ENCODE peak calls at places on chromosomes 1 and 21, in six cellular contexts. One of them, this sample, is unnamed. For H3K4me1, the result is how much of the 10 kb centered on the place peaks cover.

GRCh38 chr21:28111151-28111619 is 881.5 kb downstream of the LTN1 start:
- DNase-seq in prostate gland: no peak
- DNase-seq in GM23338: no peak
- DNase-seq in transverse colon: peak
- DNase-seq in HCT116: no peak
- DNase-seq in K562: no peak
- DNase-seq in this sample: no peak

GRCh38 chr1:226429051-226429461 is 21.2 kb upstream of the PARP1 start:
- DNase-seq in K562: no peak
- DNase-seq in prostate gland: no peak
- DNase-seq in GM23338: no peak
- DNase-seq in transverse colon: no peak
- DNase-seq in HCT116: no peak
- DNase-seq in this sample: no peak

GRCh38 chr1:182357913-182358312 is 33.7 kb downstream of the GLUL start:
- DNase-seq in K562: no peak
- DNase-seq in GM23338: no peak
- DNase-seq in prostate gland: no peak
- DNase-seq in HCT116: no peak
- DNase-seq in transverse colon: no peak
- DNase-seq in this sample: no peak

GRCh38 chr1:15201221-15201620 is 45.8 kb upstream of the FHAD1 start:
- DNase-seq in K562: no peak
- DNase-seq in transverse colon: no peak
- DNase-seq in prostate gland: no peak
- DNase-seq in GM23338: no peak
- DNase-seq in HCT116: no peak
- DNase-seq in this sample: no peak

GRCh38 chr1:112803906-112804762 is 89.0 kb upstream of the PPM1J start:
- DNase-seq in HCT116: peak
- DNase-seq in K562: peak
- DNase-seq in transverse colon: peak
- DNase-seq in GM23338: peak
- DNase-seq in prostate gland: peak
- DNase-seq in this sample: no peak

GRCh38 chr1:201258763-201259230 is 24.5 kb upstream of the PKP1 start:
- DNase-seq in K562: no peak
- DNase-seq in transverse colon: no peak
- DNase-seq in GM23338: no peak
- DNase-seq in HCT116: no peak
- DNase-seq in prostate gland: no peak
- DNase-seq in this sample: peak

GRCh38 chr1:173005196-173005864 is 45.4 kb downstream of the TNFSF18 start:
- DNase-seq in transverse colon: no peak
- DNase-seq in prostate gland: no peak
- DNase-seq in K562: no peak
- DNase-seq in HCT116: no peak
- DNase-seq in GM23338: no peak
- DNase-seq in this sample: no peak

GRCh38 chr1:185650602-185651230 is 83.5 kb upstream of the HMCN1 start:
- DNase-seq in HCT116: no peak
- DNase-seq in GM23338: no peak
- DNase-seq in K562: no peak
- DNase-seq in prostate gland: no peak
- DNase-seq in transverse colon: peak
- DNase-seq in this sample: no peak

GRCh38 chr1:10105484-10105883 is 72.7 kb downstream of the UBE4B start:
- DNase-seq in GM23338: no peak
- DNase-seq in transverse colon: peak
- DNase-seq in HCT116: no peak
- DNase-seq in K562: no peak
- DNase-seq in prostate gland: no peak
- DNase-seq in this sample: no peak

GRCh38 chr1:218507355-218508002 is 162.3 kb downstream of the TGFB2 start:
- DNase-seq in HCT116: no peak
- DNase-seq in GM23338: peak
- DNase-seq in K562: no peak
- DNase-seq in transverse colon: no peak
- DNase-seq in prostate gland: no peak
- DNase-seq in this sample: no peak

GRCh38 chr1:111615874-111616715 is 3.5 kb upstream of the RAP1A start:
- DNase-seq in K562: no peak
- DNase-seq in prostate gland: no peak
- DNase-seq in transverse colon: no peak
- DNase-seq in HCT116: no peak
- DNase-seq in GM23338: no peak
- DNase-seq in this sample: no peak

GRCh38 chr1:36400825-36401601 is 3.3 kb upstream of the LSM10 start:
- DNase-seq in HCT116: peak
- DNase-seq in prostate gland: no peak
- DNase-seq in GM23338: peak
- DNase-seq in transverse colon: peak
- DNase-seq in K562: peak
- DNase-seq in this sample: peak

GRCh38 chr1:21909787-21910503 is 27.2 kb downstream of the HSPG2 start:
- DNase-seq in prostate gland: peak
- DNase-seq in HCT116: no peak
- DNase-seq in GM23338: peak
- DNase-seq in transverse colon: no peak
- DNase-seq in K562: no peak
- DNase-seq in this sample: no peak

GRCh38 chr1:15152318-15153183 is 996 bp upstream of the TMEM51 start:
- DNase-seq in HCT116: peak
- DNase-seq in GM23338: peak
- DNase-seq in transverse colon: peak
- DNase-seq in K562: peak
- DNase-seq in prostate gland: peak
- DNase-seq in this sample: peak

GRCh38 chr1:22108343-22109135 is 34.4 kb downstream of the WNT4 start:
- DNase-seq in GM23338: no peak
- DNase-seq in prostate gland: no peak
- DNase-seq in HCT116: no peak
- DNase-seq in K562: no peak
- DNase-seq in transverse colon: peak
- DNase-seq in this sample: peak

GRCh38 chr1:14778882-14779594 is 180.6 kb downstream of the KAZN start:
- DNase-seq in prostate gland: no peak
- DNase-seq in GM23338: peak
- DNase-seq in transverse colon: peak
- DNase-seq in K562: peak
- DNase-seq in HCT116: peak
- DNase-seq in this sample: no peak

GRCh38 chr1:187051618-187052232 is 223.0 kb downstream of the PLA2G4A start:
- DNase-seq in GM23338: peak
- DNase-seq in transverse colon: no peak
- DNase-seq in prostate gland: no peak
- DNase-seq in K562: peak
- DNase-seq in HCT116: peak
- DNase-seq in this sample: no peak

GRCh38 chr1:204971700-204972336 is 71.2 kb upstream of the CNTN2 start:
- DNase-seq in prostate gland: no peak
- DNase-seq in K562: peak
- DNase-seq in transverse colon: no peak
- DNase-seq in GM23338: no peak
- DNase-seq in HCT116: no peak
- DNase-seq in this sample: no peak

GRCh38 chr1:96559707-96560588 is 161.6 kb upstream of the PTBP2 start:
- DNase-seq in K562: no peak
- DNase-seq in HCT116: no peak
- DNase-seq in prostate gland: no peak
- DNase-seq in GM23338: peak
- DNase-seq in transverse colon: no peak
- DNase-seq in this sample: no peak

GRCh38 chr1:115408489-115409002 is 70.5 kb upstream of the NGF start:
- DNase-seq in GM23338: no peak
- DNase-seq in HCT116: no peak
- DNase-seq in transverse colon: no peak
- DNase-seq in K562: no peak
- DNase-seq in prostate gland: no peak
- DNase-seq in this sample: peak

GRCh38 chr21:16509466-16509865 is 779.7 kb downstream of the USP25 start:
- DNase-seq in transverse colon: no peak
- DNase-seq in HCT116: no peak
- DNase-seq in GM23338: no peak
- DNase-seq in K562: no peak
- DNase-seq in prostate gland: no peak
- DNase-seq in this sample: no peak

GRCh38 chr1:9230869-9231533 is 3.6 kb upstream of the H6PD start:
- DNase-seq in K562: no peak
- DNase-seq in prostate gland: no peak
- DNase-seq in GM23338: no peak
- DNase-seq in transverse colon: no peak
- DNase-seq in HCT116: no peak
- DNase-seq in this sample: no peak

GRCh38 chr1:184558691-184559090 is 171.9 kb downstream of the C1orf21 start:
- DNase-seq in HCT116: no peak
- DNase-seq in K562: no peak
- DNase-seq in transverse colon: no peak
- DNase-seq in prostate gland: no peak
- DNase-seq in GM23338: no peak
- DNase-seq in this sample: no peak
- H3K4me1 ChIP-seq in HCT116: under half
- H3K4me1 ChIP-seq in K562: under half
- H3K4me1 ChIP-seq in transverse colon: under half
- H3K4me1 ChIP-seq in prostate gland: under half
- H3K4me1 ChIP-seq in GM23338: under half
- H3K4me1 ChIP-seq in this sample: half or more

GRCh38 chr1:53122194-53122846 is 20.1 kb downstream of the SLC1A7 start:
- DNase-seq in K562: no peak
- DNase-seq in HCT116: no peak
- DNase-seq in prostate gland: no peak
- DNase-seq in transverse colon: no peak
- DNase-seq in GM23338: no peak
- DNase-seq in this sample: no peak

GRCh38 chr1:53122847-53123461 is 19.5 kb downstream of the SLC1A7 start:
- DNase-seq in transverse colon: no peak
- DNase-seq in prostate gland: no peak
- DNase-seq in K562: no peak
- DNase-seq in GM23338: no peak
- DNase-seq in HCT116: no peak
- DNase-seq in this sample: no peak

GRCh38 chr1:53120659-53121058 is 21.8 kb downstream of the SLC1A7 start:
- DNase-seq in transverse colon: no peak
- DNase-seq in K562: no peak
- DNase-seq in prostate gland: no peak
- DNase-seq in GM23338: no peak
- DNase-seq in HCT116: no peak
- DNase-seq in this sample: no peak

GRCh38 chr1:53123462-53124129 is 18.8 kb downstream of the SLC1A7 start:
- DNase-seq in transverse colon: no peak
- DNase-seq in K562: no peak
- DNase-seq in HCT116: no peak
- DNase-seq in GM23338: no peak
- DNase-seq in prostate gland: no peak
- DNase-seq in this sample: no peak

GRCh38 chr1:53121319-53122172 is 20.9 kb downstream of the SLC1A7 start:
- DNase-seq in K562: no peak
- DNase-seq in transverse colon: peak
- DNase-seq in GM23338: no peak
- DNase-seq in prostate gland: no peak
- DNase-seq in HCT116: no peak
- DNase-seq in this sample: no peak
- TF ChIP-seq POLR2AphosphoS5 in K562: no peak
- TF ChIP-seq POLR2AphosphoS5 in transverse colon: no peak
- TF ChIP-seq POLR2AphosphoS5 in GM23338: no peak
- TF ChIP-seq POLR2AphosphoS5 in prostate gland: no peak
- TF ChIP-seq POLR2AphosphoS5 in HCT116: no peak
- TF ChIP-seq POLR2AphosphoS5 in this sample: no peak

GRCh38 chr21:45234906-45235305 is 52.8 kb downstream of the POFUT2 start:
- DNase-seq in GM23338: no peak
- DNase-seq in prostate gland: no peak
- DNase-seq in K562: no peak
- DNase-seq in transverse colon: no peak
- DNase-seq in HCT116: no peak
- DNase-seq in this sample: no peak

GRCh38 chr21:45236481-45236880 is 51.2 kb downstream of the POFUT2 start:
- DNase-seq in GM23338: no peak
- DNase-seq in transverse colon: no peak
- DNase-seq in K562: no peak
- DNase-seq in HCT116: no peak
- DNase-seq in prostate gland: no peak
- DNase-seq in this sample: no peak

GRCh38 chr21:45228656-45229240 is 58.9 kb downstream of the POFUT2 start:
- DNase-seq in K562: no peak
- DNase-seq in HCT116: no peak
- DNase-seq in prostate gland: no peak
- DNase-seq in GM23338: no peak
- DNase-seq in transverse colon: no peak
- DNase-seq in this sample: no peak

GRCh38 chr21:45235488-45235887 is 52.2 kb downstream of the POFUT2 start:
- DNase-seq in K562: no peak
- DNase-seq in GM23338: no peak
- DNase-seq in transverse colon: no peak
- DNase-seq in prostate gland: no peak
- DNase-seq in HCT116: no peak
- DNase-seq in this sample: no peak

GRCh38 chr21:45234127-45234526 is 53.6 kb downstream of the POFUT2 start:
- DNase-seq in K562: no peak
- DNase-seq in HCT116: no peak
- DNase-seq in transverse colon: no peak
- DNase-seq in GM23338: no peak
- DNase-seq in prostate gland: no peak
- DNase-seq in this sample: peak
- H3K4me3 ChIP-seq in K562: no peak
- H3K4me3 ChIP-seq in HCT116: no peak
- H3K4me3 ChIP-seq in transverse colon: no peak
- H3K4me3 ChIP-seq in GM23338: no peak
- H3K4me3 ChIP-seq in prostate gland: no peak
- H3K4me3 ChIP-seq in this sample: no peak

DNA sequence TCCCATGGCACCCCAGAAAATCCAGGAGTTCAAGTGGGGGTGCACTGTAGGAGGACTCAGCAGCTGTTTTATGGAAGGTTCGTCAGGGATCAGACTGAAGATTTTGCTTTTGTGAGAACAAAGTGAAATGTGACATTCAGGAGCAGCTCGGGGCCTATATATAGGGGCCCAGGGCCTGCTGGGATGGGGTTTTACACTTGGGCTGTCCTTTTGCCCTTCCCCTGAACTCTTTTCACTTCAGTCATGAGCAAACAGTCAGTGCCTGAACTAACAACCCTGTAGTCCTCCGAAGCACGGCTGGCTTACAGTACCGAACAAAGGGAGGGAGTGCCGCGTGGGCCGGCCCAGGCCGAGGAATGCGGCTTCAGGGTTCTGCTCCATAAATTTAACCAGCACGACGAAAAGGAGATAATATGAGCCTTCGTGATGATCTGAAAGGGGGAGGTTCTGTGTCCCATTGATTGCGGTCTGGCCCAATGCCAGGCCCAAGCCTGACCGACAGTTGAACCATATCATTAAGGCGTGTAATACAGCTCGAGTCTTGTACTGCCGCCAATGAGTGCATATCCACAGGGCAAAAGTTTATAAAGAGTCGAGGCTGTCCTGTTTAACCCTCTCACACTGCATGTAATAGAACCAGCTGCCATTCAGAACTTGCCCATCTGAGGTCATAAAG is 139.9 kb downstream of the DHRS3 start:
- DNase-seq in GM23338: peak
- DNase-seq in HCT116: peak
- DNase-seq in prostate gland: peak
- DNase-seq in K562: peak
- DNase-seq in transverse colon: peak
- DNase-seq in this sample: no peak
- H3K4me1 ChIP-seq in GM23338: under half
- H3K4me1 ChIP-seq in HCT116: half or more
- H3K4me1 ChIP-seq in prostate gland: half or more
- H3K4me1 ChIP-seq in K562: half or more
- H3K4me1 ChIP-seq in transverse colon: half or more
- H3K4me1 ChIP-seq in this sample: half or more

GRCh38 chr1:85553416-85553815 is 27.1 kb upstream of the CCN1 start:
- DNase-seq in GM23338: no peak
- DNase-seq in transverse colon: no peak
- DNase-seq in prostate gland: no peak
- DNase-seq in HCT116: no peak
- DNase-seq in K562: no peak
- DNase-seq in this sample: no peak
- TF ChIP-seq POLR2AphosphoS5 in GM23338: no peak
- TF ChIP-seq POLR2AphosphoS5 in transverse colon: no peak
- TF ChIP-seq POLR2AphosphoS5 in prostate gland: no peak
- TF ChIP-seq POLR2AphosphoS5 in HCT116: no peak
- TF ChIP-seq POLR2AphosphoS5 in K562: no peak
- TF ChIP-seq POLR2AphosphoS5 in this sample: no peak